ENCODE peak calls at places on chromosomes 11 and 22, in eight cellular contexts. D, R, P, K, Q, S, V and O are unnamed samples.

GRCh38 chr11:2311456-2312201 is 9.8 kb downstream of the TSPAN32 start:
- DNase-seq in D (no peak), R (no peak), P (no peak), K (no peak), Q (no peak), S (no peak), V (no peak), O (no peak)

GRCh38 chr11:66864924-66865697 is 8.2 kb downstream of the LRFN4 start:
- DNase-seq in D (no peak), R (no peak), P (no peak), K (no peak), Q (no peak), S (no peak), V (no peak), O (no peak)

GRCh38 chr11:45556851-45557707 is 108.3 kb downstream of the CHST1 start:
- DNase-seq in D (no peak), R (no peak), P (no peak), K (no peak), Q (no peak), S (no peak), V (no peak), O (peak)

GRCh38 chr11:134030853-134031252 is 38.0 kb upstream of the JAM3 start:
- DNase-seq in D (no peak), R (no peak), P (no peak), K (no peak), Q (no peak), S (no peak), V (no peak), O (no peak)

GRCh38 chr11:746289-747175 is 732 bp upstream of the TALDO1 start:
- DNase-seq in D (no peak), R (no peak), P (no peak), K (no peak), Q (no peak), S (no peak), V (no peak), O (no peak)

GRCh38 chr11:86219291-86220193 is 25.0 kb upstream of the EED start:
- DNase-seq in D (no peak), R (no peak), P (no peak), K (no peak), Q (no peak), S (no peak), V (no peak), O (no peak)

GRCh38 chr11:2474059-2474901 is 29.5 kb downstream of the KCNQ1 start:
- DNase-seq in D (no peak), R (no peak), P (no peak), K (no peak), Q (no peak), S (peak), V (no peak), O (no peak)

GRCh38 chr11:70104419-70104818 is 26.3 kb downstream of the ANO1 start:
- DNase-seq in D (no peak), R (no peak), P (no peak), K (no peak), Q (no peak), S (no peak), V (no peak), O (no peak)

GRCh38 chr11:134466035-134466908 is 54.2 kb upstream of the B3GAT1 start:
- DNase-seq in D (no peak), R (no peak), P (no peak), K (no peak), Q (no peak), S (peak), V (peak), O (no peak)

GRCh38 chr11:114255289-114255688 is 40.9 kb upstream of the NNMT start:
- DNase-seq in D (no peak), R (no peak), P (no peak), K (no peak), Q (no peak), S (no peak), V (no peak), O (no peak)

GRCh38 chr11:133978816-133979215 is 22.0 kb upstream of the IGSF9B start:
- DNase-seq in D (no peak), R (no peak), P (no peak), K (no peak), Q (no peak), S (no peak), V (no peak), O (no peak)

GRCh38 chr22:28771195-28771791 is 1.2 kb upstream of the CCDC117 start:
- DNase-seq in D (no peak), R (no peak), P (no peak), K (no peak), Q (no peak), S (no peak), V (peak), O (no peak)

GRCh38 chr11:18791175-18792065 is at the start of gene PTPN5:
- DNase-seq in D (no peak), R (no peak), P (peak), K (no peak), Q (no peak), S (no peak), V (no peak), O (no peak)

GRCh38 chr11:63536669-63537292 is at the start of gene PLAAT4:
- DNase-seq in D (no peak), R (no peak), P (no peak), K (peak), Q (no peak), S (no peak), V (no peak), O (no peak)

GRCh38 chr11:126512741-126513715 is 157.5 kb downstream of the ST3GAL4 start:
- DNase-seq in D (no peak), R (no peak), P (no peak), K (no peak), Q (no peak), S (no peak), V (no peak), O (no peak)

GRCh38 chr11:85827768-85828639 is 17.1 kb upstream of the SYTL2 start:
- DNase-seq in D (no peak), R (peak), P (no peak), K (peak), Q (no peak), S (no peak), V (no peak), O (peak)

GRCh38 chr22:27206747-27207133 is 549.4 kb downstream of the MIAT start:
- DNase-seq in D (no peak), R (no peak), P (no peak), K (no peak), Q (no peak), S (no peak), V (no peak), O (no peak)

GRCh38 chr11:86749376-86749775 is 51.0 kb upstream of the PRSS23 start:
- DNase-seq in D (no peak), R (no peak), P (no peak), K (no peak), Q (no peak), S (no peak), V (no peak), O (no peak)

GRCh38 chr11:15816270-15816871 is 540.0 kb downstream of the SOX6 start:
- DNase-seq in D (no peak), R (no peak), P (no peak), K (peak), Q (no peak), S (no peak), V (no peak), O (peak)

GRCh38 chr11:91081440-91082088 is 858.7 kb upstream of the CHORDC1 start:
- DNase-seq in D (no peak), R (no peak), P (no peak), K (peak), Q (no peak), S (no peak), V (no peak), O (peak)

GRCh38 chr11:120931057-120931779 is 92.7 kb upstream of the TBCEL start:
- DNase-seq in D (no peak), R (no peak), P (no peak), K (no peak), Q (no peak), S (no peak), V (no peak), O (no peak)

GRCh38 chr11:76810151-76810853 is 27.1 kb downstream of the TSKU start:
- DNase-seq in D (no peak), R (no peak), P (no peak), K (peak), Q (no peak), S (no peak), V (no peak), O (no peak)

GRCh38 chr11:13137778-13138400 is 128.8 kb downstream of the RASSF10 start:
- DNase-seq in D (no peak), R (no peak), P (no peak), K (no peak), Q (no peak), S (no peak), V (no peak), O (no peak)

GRCh38 chr22:40982482-40983385 is 31.6 kb downstream of the RBX1 start:
- DNase-seq in D (no peak), R (no peak), P (no peak), K (no peak), Q (no peak), S (no peak), V (no peak), O (no peak)

GRCh38 chr22:48475661-48476345 is 1351.9 kb downstream of the BRD1 start:
- DNase-seq in D (no peak), R (no peak), P (no peak), K (no peak), Q (no peak), S (no peak), V (no peak), O (no peak)

GRCh38 chr11:112223125-112223524 is 3.1 kb upstream of the PTS start:
- DNase-seq in D (no peak), R (no peak), P (no peak), K (no peak), Q (no peak), S (no peak), V (no peak), O (no peak)

GRCh38 chr11:64834723-64835615 is 9.5 kb downstream of the CDC42BPG start:
- DNase-seq in D (no peak), R (no peak), P (no peak), K (no peak), Q (no peak), S (no peak), V (no peak), O (no peak)

GRCh38 chr22:37185646-37186227 is 2.3 kb downstream of the C1QTNF6 start:
- DNase-seq in D (no peak), R (no peak), P (no peak), K (no peak), Q (no peak), S (no peak), V (no peak), O (no peak)

GRCh38 chr11:29333993-29334780 is 682.6 kb downstream of the KCNA4 start:
- DNase-seq in D (no peak), R (peak), P (no peak), K (peak), Q (no peak), S (no peak), V (no peak), O (no peak)

GRCh38 chr11:36402568-36403181 is 106.6 kb downstream of the PRR5L start:
- DNase-seq in D (no peak), R (no peak), P (no peak), K (no peak), Q (no peak), S (no peak), V (no peak), O (no peak)